ENCODE peak calls at places on chromosomes 3 and 15, in eight cellular contexts. One of them, this sample, is unnamed.

GRCh38 chr3:174132421-174133042 is 726.6 kb upstream of the NAALADL2 start:
- DNase-seq in stomach: no peak
- DNase-seq in adrenal gland: no peak
- DNase-seq in right lobe of liver: no peak
- DNase-seq in endothelial cell of umbilical vein: no peak
- DNase-seq in esophagus squamous epithelium: no peak
- DNase-seq in heart left ventricle: no peak
- DNase-seq in upper lobe of left lung: no peak
- DNase-seq in this sample: no peak

GRCh38 chr3:123723527-123724168 is 138.8 kb upstream of the HACD2 start:
- DNase-seq in esophagus squamous epithelium: no peak
- DNase-seq in endothelial cell of umbilical vein: peak
- DNase-seq in adrenal gland: peak
- DNase-seq in heart left ventricle: peak
- DNase-seq in stomach: peak
- DNase-seq in right lobe of liver: no peak
- DNase-seq in upper lobe of left lung: no peak
- DNase-seq in this sample: no peak

GRCh38 chr15:56798639-56799038 is 65.3 kb upstream of the ZNF280D start:
- DNase-seq in esophagus squamous epithelium: no peak
- DNase-seq in adrenal gland: no peak
- DNase-seq in stomach: no peak
- DNase-seq in heart left ventricle: peak
- DNase-seq in endothelial cell of umbilical vein: no peak
- DNase-seq in right lobe of liver: no peak
- DNase-seq in upper lobe of left lung: no peak
- DNase-seq in this sample: no peak

GRCh38 chr3:185337231-185337816 is 25.6 kb upstream of the MAP3K13 start:
- DNase-seq in heart left ventricle: no peak
- DNase-seq in adrenal gland: no peak
- DNase-seq in right lobe of liver: no peak
- DNase-seq in stomach: no peak
- DNase-seq in upper lobe of left lung: no peak
- DNase-seq in esophagus squamous epithelium: no peak
- DNase-seq in endothelial cell of umbilical vein: no peak
- DNase-seq in this sample: no peak

GRCh38 chr3:71305246-71306206 is 278.0 kb downstream of the FOXP1 start:
- DNase-seq in stomach: peak
- DNase-seq in adrenal gland: no peak
- DNase-seq in upper lobe of left lung: no peak
- DNase-seq in esophagus squamous epithelium: no peak
- DNase-seq in endothelial cell of umbilical vein: peak
- DNase-seq in right lobe of liver: no peak
- DNase-seq in heart left ventricle: peak
- DNase-seq in this sample: peak

GRCh38 chr3:65960087-65960486 is 78.6 kb downstream of the MAGI1 start:
- DNase-seq in stomach: no peak
- DNase-seq in heart left ventricle: no peak
- DNase-seq in upper lobe of left lung: no peak
- DNase-seq in endothelial cell of umbilical vein: no peak
- DNase-seq in right lobe of liver: no peak
- DNase-seq in esophagus squamous epithelium: no peak
- DNase-seq in adrenal gland: no peak
- DNase-seq in this sample: no peak

GRCh38 chr3:137764001-137764433 is at the start of gene SOX14:
- DNase-seq in adrenal gland: no peak
- DNase-seq in upper lobe of left lung: peak
- DNase-seq in heart left ventricle: no peak
- DNase-seq in endothelial cell of umbilical vein: no peak
- DNase-seq in right lobe of liver: no peak
- DNase-seq in esophagus squamous epithelium: no peak
- DNase-seq in stomach: peak
- DNase-seq in this sample: no peak

GRCh38 chr15:74180689-74181602 is 7.4 kb downstream of the ISLR start:
- DNase-seq in esophagus squamous epithelium: no peak
- DNase-seq in stomach: no peak
- DNase-seq in endothelial cell of umbilical vein: no peak
- DNase-seq in adrenal gland: peak
- DNase-seq in upper lobe of left lung: peak
- DNase-seq in right lobe of liver: no peak
- DNase-seq in heart left ventricle: no peak
- DNase-seq in this sample: peak

GRCh38 chr15:82699726-82700125 is 9.9 kb downstream of the AP3B2 start:
- DNase-seq in endothelial cell of umbilical vein: no peak
- DNase-seq in esophagus squamous epithelium: no peak
- DNase-seq in right lobe of liver: no peak
- DNase-seq in upper lobe of left lung: no peak
- DNase-seq in adrenal gland: no peak
- DNase-seq in heart left ventricle: no peak
- DNase-seq in stomach: no peak
- DNase-seq in this sample: no peak

GRCh38 chr15:52735231-52736089 is 54.7 kb downstream of the ONECUT1 start:
- DNase-seq in upper lobe of left lung: no peak
- DNase-seq in esophagus squamous epithelium: no peak
- DNase-seq in right lobe of liver: peak
- DNase-seq in endothelial cell of umbilical vein: peak
- DNase-seq in heart left ventricle: peak
- DNase-seq in stomach: peak
- DNase-seq in adrenal gland: peak
- DNase-seq in this sample: no peak

GRCh38 chr3:133895208-133896001 is at the start of gene RAB6B:
- DNase-seq in esophagus squamous epithelium: no peak
- DNase-seq in adrenal gland: peak
- DNase-seq in heart left ventricle: peak
- DNase-seq in right lobe of liver: no peak
- DNase-seq in upper lobe of left lung: peak
- DNase-seq in endothelial cell of umbilical vein: peak
- DNase-seq in stomach: no peak
- DNase-seq in this sample: no peak

GRCh38 chr3:158744567-158745288 is 12.5 kb upstream of the RARRES1 start:
- DNase-seq in adrenal gland: no peak
- DNase-seq in heart left ventricle: no peak
- DNase-seq in right lobe of liver: no peak
- DNase-seq in stomach: no peak
- DNase-seq in upper lobe of left lung: no peak
- DNase-seq in endothelial cell of umbilical vein: no peak
- DNase-seq in esophagus squamous epithelium: no peak
- DNase-seq in this sample: no peak

GRCh38 chr3:12891985-12892839 is 50.8 kb upstream of the RPL32 start:
- DNase-seq in endothelial cell of umbilical vein: peak
- DNase-seq in adrenal gland: peak
- DNase-seq in stomach: peak
- DNase-seq in esophagus squamous epithelium: no peak
- DNase-seq in right lobe of liver: no peak
- DNase-seq in heart left ventricle: peak
- DNase-seq in upper lobe of left lung: no peak
- DNase-seq in this sample: peak

GRCh38 chr15:57111002-57111401 is 192.6 kb downstream of the TCF12 start:
- DNase-seq in endothelial cell of umbilical vein: no peak
- DNase-seq in right lobe of liver: no peak
- DNase-seq in esophagus squamous epithelium: no peak
- DNase-seq in upper lobe of left lung: no peak
- DNase-seq in stomach: no peak
- DNase-seq in adrenal gland: no peak
- DNase-seq in heart left ventricle: no peak
- DNase-seq in this sample: no peak

GRCh38 chr3:113165841-113166240 is 45.5 kb upstream of the BOC start:
- DNase-seq in upper lobe of left lung: no peak
- DNase-seq in adrenal gland: no peak
- DNase-seq in heart left ventricle: no peak
- DNase-seq in right lobe of liver: no peak
- DNase-seq in stomach: no peak
- DNase-seq in esophagus squamous epithelium: no peak
- DNase-seq in endothelial cell of umbilical vein: no peak
- DNase-seq in this sample: no peak

GRCh38 chr3:2352134-2352762 is 253.6 kb downstream of the CNTN4 start:
- DNase-seq in upper lobe of left lung: peak
- DNase-seq in right lobe of liver: no peak
- DNase-seq in endothelial cell of umbilical vein: no peak
- DNase-seq in heart left ventricle: no peak
- DNase-seq in stomach: no peak
- DNase-seq in esophagus squamous epithelium: no peak
- DNase-seq in adrenal gland: no peak
- DNase-seq in this sample: no peak

GRCh38 chr15:68348064-68348463 is 70.5 kb downstream of the FEM1B start:
- DNase-seq in heart left ventricle: no peak
- DNase-seq in esophagus squamous epithelium: no peak
- DNase-seq in stomach: no peak
- DNase-seq in endothelial cell of umbilical vein: no peak
- DNase-seq in adrenal gland: no peak
- DNase-seq in right lobe of liver: no peak
- DNase-seq in upper lobe of left lung: no peak
- DNase-seq in this sample: no peak

GRCh38 chr3:143786229-143787199 is 61.8 kb downstream of the SLC9A9 start:
- DNase-seq in stomach: peak
- DNase-seq in right lobe of liver: no peak
- DNase-seq in upper lobe of left lung: no peak
- DNase-seq in endothelial cell of umbilical vein: peak
- DNase-seq in heart left ventricle: no peak
- DNase-seq in adrenal gland: peak
- DNase-seq in esophagus squamous epithelium: no peak
- DNase-seq in this sample: no peak

GRCh38 chr3:52844290-52844985 is 9.6 kb upstream of the MUSTN1 start:
- DNase-seq in esophagus squamous epithelium: no peak
- DNase-seq in upper lobe of left lung: no peak
- DNase-seq in stomach: no peak
- DNase-seq in heart left ventricle: no peak
- DNase-seq in adrenal gland: no peak
- DNase-seq in endothelial cell of umbilical vein: no peak
- DNase-seq in right lobe of liver: peak
- DNase-seq in this sample: peak

GRCh38 chr3:52845157-52845556 is 10.3 kb upstream of the MUSTN1 start:
- DNase-seq in upper lobe of left lung: no peak
- DNase-seq in endothelial cell of umbilical vein: no peak
- DNase-seq in stomach: peak
- DNase-seq in adrenal gland: peak
- DNase-seq in right lobe of liver: peak
- DNase-seq in heart left ventricle: peak
- DNase-seq in esophagus squamous epithelium: no peak
- DNase-seq in this sample: peak

GRCh38 chr3:52847241-52847640 is 12.4 kb upstream of the MUSTN1 start:
- DNase-seq in adrenal gland: no peak
- DNase-seq in endothelial cell of umbilical vein: no peak
- DNase-seq in upper lobe of left lung: no peak
- DNase-seq in right lobe of liver: peak
- DNase-seq in heart left ventricle: no peak
- DNase-seq in stomach: no peak
- DNase-seq in esophagus squamous epithelium: no peak
- DNase-seq in this sample: peak

GRCh38 chr3:52846427-52846983 is 11.7 kb upstream of the MUSTN1 start:
- DNase-seq in endothelial cell of umbilical vein: no peak
- DNase-seq in adrenal gland: no peak
- DNase-seq in esophagus squamous epithelium: no peak
- DNase-seq in upper lobe of left lung: no peak
- DNase-seq in heart left ventricle: no peak
- DNase-seq in stomach: no peak
- DNase-seq in right lobe of liver: peak
- DNase-seq in this sample: no peak

GRCh38 chr3:52845691-52846426 is 11.0 kb upstream of the MUSTN1 start:
- DNase-seq in adrenal gland: no peak
- DNase-seq in stomach: no peak
- DNase-seq in upper lobe of left lung: no peak
- DNase-seq in heart left ventricle: no peak
- DNase-seq in right lobe of liver: no peak
- DNase-seq in esophagus squamous epithelium: no peak
- DNase-seq in endothelial cell of umbilical vein: no peak
- DNase-seq in this sample: peak
- TF ChIP-seq CTCF in adrenal gland: no peak
- TF ChIP-seq CTCF in stomach: no peak
- TF ChIP-seq CTCF in upper lobe of left lung: no peak
- TF ChIP-seq CTCF in heart left ventricle: peak
- TF ChIP-seq CTCF in right lobe of liver: no peak
- TF ChIP-seq CTCF in esophagus squamous epithelium: peak
- TF ChIP-seq CTCF in endothelial cell of umbilical vein: peak
- TF ChIP-seq CTCF in this sample: peak

GRCh38 chr3:50154840-50155490 is at the start of gene SEMA3F:
- DNase-seq in endothelial cell of umbilical vein: peak
- DNase-seq in right lobe of liver: peak
- DNase-seq in stomach: peak
- DNase-seq in upper lobe of left lung: peak
- DNase-seq in heart left ventricle: peak
- DNase-seq in esophagus squamous epithelium: no peak
- DNase-seq in adrenal gland: peak
- DNase-seq in this sample: peak
- TF ChIP-seq POLR2A in endothelial cell of umbilical vein: peak
- TF ChIP-seq POLR2A in right lobe of liver: peak
- TF ChIP-seq POLR2A in stomach: no peak
- TF ChIP-seq POLR2A in upper lobe of left lung: no peak
- TF ChIP-seq POLR2A in heart left ventricle: no peak
- TF ChIP-seq POLR2A in esophagus squamous epithelium: peak
- TF ChIP-seq POLR2A in adrenal gland: peak
- TF ChIP-seq POLR2A in this sample: no peak

GRCh38 chr3:179735321-179735720 is 82.5 kb downstream of the USP13 start:
- DNase-seq in adrenal gland: no peak
- DNase-seq in esophagus squamous epithelium: no peak
- DNase-seq in upper lobe of left lung: no peak
- DNase-seq in heart left ventricle: no peak
- DNase-seq in right lobe of liver: no peak
- DNase-seq in endothelial cell of umbilical vein: no peak
- DNase-seq in stomach: no peak
- DNase-seq in this sample: no peak
- TF ChIP-seq CTCF in adrenal gland: no peak
- TF ChIP-seq CTCF in esophagus squamous epithelium: no peak
- TF ChIP-seq CTCF in upper lobe of left lung: no peak
- TF ChIP-seq CTCF in heart left ventricle: no peak
- TF ChIP-seq CTCF in right lobe of liver: no peak
- TF ChIP-seq CTCF in endothelial cell of umbilical vein: no peak
- TF ChIP-seq CTCF in stomach: no peak
- TF ChIP-seq CTCF in this sample: no peak

GRCh38 chr3:126356373-126357298 is 572 bp downstream of the KLF15 start:
- DNase-seq in stomach: no peak
- DNase-seq in adrenal gland: peak
- DNase-seq in endothelial cell of umbilical vein: peak
- DNase-seq in upper lobe of left lung: peak
- DNase-seq in heart left ventricle: peak
- DNase-seq in esophagus squamous epithelium: no peak
- DNase-seq in right lobe of liver: peak
- DNase-seq in this sample: peak
- TF ChIP-seq POLR2A in stomach: no peak
- TF ChIP-seq POLR2A in adrenal gland: no peak
- TF ChIP-seq POLR2A in endothelial cell of umbilical vein: no peak
- TF ChIP-seq POLR2A in upper lobe of left lung: no peak
- TF ChIP-seq POLR2A in heart left ventricle: no peak
- TF ChIP-seq POLR2A in esophagus squamous epithelium: no peak
- TF ChIP-seq POLR2A in right lobe of liver: no peak
- TF ChIP-seq POLR2A in this sample: no peak

DNA sequence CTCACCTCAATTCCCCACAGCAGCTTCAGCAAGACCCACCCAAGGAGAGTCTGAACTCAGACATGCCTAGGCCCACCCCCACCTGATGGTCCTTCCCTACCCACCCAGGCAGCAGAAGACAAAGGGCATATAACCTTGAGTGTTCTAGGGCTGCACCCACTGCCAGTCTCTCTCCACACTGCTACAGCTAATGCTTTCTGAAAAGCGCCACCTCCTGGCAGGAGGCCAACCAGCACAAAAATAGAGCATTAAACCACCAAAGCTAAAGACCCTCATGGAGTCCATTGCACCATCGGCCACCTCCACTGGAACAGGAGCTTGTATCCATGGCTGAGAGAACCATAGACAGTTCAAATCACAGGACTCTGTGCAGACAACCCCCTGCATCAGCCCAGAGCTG is 11.3 kb upstream of the RPL39L start:
- DNase-seq in heart left ventricle: no peak
- DNase-seq in esophagus squamous epithelium: no peak
- DNase-seq in stomach: peak
- DNase-seq in adrenal gland: no peak
- DNase-seq in endothelial cell of umbilical vein: peak
- DNase-seq in right lobe of liver: no peak
- DNase-seq in upper lobe of left lung: no peak
- DNase-seq in this sample: peak
- TF ChIP-seq CTCF in heart left ventricle: no peak
- TF ChIP-seq CTCF in esophagus squamous epithelium: no peak
- TF ChIP-seq CTCF in stomach: no peak
- TF ChIP-seq CTCF in adrenal gland: no peak
- TF ChIP-seq CTCF in endothelial cell of umbilical vein: peak
- TF ChIP-seq CTCF in right lobe of liver: no peak
- TF ChIP-seq CTCF in upper lobe of left lung: no peak
- TF ChIP-seq CTCF in this sample: peak